ENCODE peak calls at places on chromosomes 6 and 20, in five cellular contexts. O is esophagus muscularis mucosa, S is COR-L47, D is NCI-H69, U is choroid plexus epithelial cell. I is an unnamed sample.

GRCh38 chr6:133590814-133591213 is 298.1 kb upstream of the TCF21 start:
- DNase-seq in O (no peak), D (no peak), S (no peak), U (peak; percentile 33), I (no peak)

GRCh38 chr6:45185403-45186251 is 142.5 kb upstream of the RUNX2 start:
- DNase-seq in S (no peak), O (no peak), D (no peak), U (peak; percentile 38), I (peak; percentile 27)

GRCh38 chr20:35108921-35109320 is 16.3 kb upstream of the TRPC4AP start:
- DNase-seq in D (peak; percentile 31), O (no peak), S (no peak), U (no peak), I (no peak)

GRCh38 chr6:119184008-119184665 is 105.7 kb upstream of the FAM184A start:
- DNase-seq in O (no peak), D (no peak), U (no peak), S (no peak), I (no peak)

GRCh38 chr6:56708810-56709597 is 66.3 kb upstream of the DST start:
- DNase-seq in O (no peak), S (peak; percentile 74), D (peak; percentile 75), U (peak; percentile 87), I (peak; percentile 85)

GRCh38 chr6:50305660-50306059 is 255.9 kb upstream of the DEFB112 start:
- DNase-seq in S (no peak), D (no peak), O (no peak), U (no peak), I (no peak)

GRCh38 chr20:62010551-62011402 is 54.9 kb downstream of the TAF4 start:
- DNase-seq in D (peak; percentile 35), O (no peak), S (peak; percentile 55), U (peak; percentile 71), I (peak; percentile 65)

GRCh38 chr6:109024784-109025183 is 69.9 kb downstream of the SESN1 start:
- DNase-seq in O (no peak), D (peak; percentile 75), S (no peak), U (peak; percentile 34), I (peak; percentile 35)

GRCh38 chr6:72522735-72523141 is 99.1 kb upstream of the KCNQ5 start:
- DNase-seq in S (peak; percentile 69), O (no peak), U (no peak), D (peak; percentile 83), I (no peak)

GRCh38 chr20:21243811-21244210 is 59.3 kb upstream of the XRN2 start:
- DNase-seq in D (no peak), O (no peak), U (no peak), S (no peak), I (no peak)

GRCh38 chr6:70601014-70601413 is 34.3 kb downstream of the SDHAF4 start:
- DNase-seq in U (no peak), D (no peak), S (no peak), O (no peak), I (no peak)

GRCh38 chr6:156778615-156779205 is 1.5 kb downstream of the ARID1B start:
- DNase-seq in S (no peak), D (peak; percentile 82), O (no peak), U (peak; percentile 45), I (peak; percentile 39)

GRCh38 chr6:136921521-136921935 is 573 bp upstream of the SLC35D3 start:
- DNase-seq in O (no peak), U (no peak), D (peak; percentile 83), S (peak; percentile 26), I (no peak)

GRCh38 chr6:221531-222349 is 70.5 kb upstream of the DUSP22 start:
- DNase-seq in D (no peak), O (no peak), S (no peak), U (peak; percentile 12), I (no peak)

GRCh38 chr6:50185006-50185405 is 135.3 kb upstream of the DEFB112 start:
- DNase-seq in O (no peak), S (no peak), D (peak; percentile 73), U (no peak), I (no peak)

GRCh38 chr20:35575958-35576357 is 34.1 kb downstream of the ERGIC3 start:
- DNase-seq in O (no peak), S (no peak), U (no peak), D (peak; percentile 70), I (no peak)

GRCh38 chr20:8522191-8522590 is 390.1 kb downstream of the PLCB1 start:
- DNase-seq in S (no peak), D (peak; percentile 81), U (no peak), O (no peak), I (no peak)

GRCh38 chr20:23289724-23290395 is 60.7 kb upstream of the NXT1 start:
- DNase-seq in D (no peak), O (no peak), U (no peak), S (no peak), I (no peak)

GRCh38 chr6:143999406-143999805 is 8.7 kb downstream of the PLAGL1 start:
- DNase-seq in D (no peak), U (peak; percentile 74), O (no peak), S (no peak), I (peak; percentile 84)

GRCh38 chr20:58524814-58525213 is 9.6 kb upstream of the APCDD1L start:
- DNase-seq in S (no peak), O (no peak), D (no peak), U (peak; percentile 57), I (peak; percentile 67)

GRCh38 chr6:170020041-170020583 is 268.7 kb downstream of the ERMARD start:
- DNase-seq in O (no peak), D (no peak), S (no peak), U (no peak), I (no peak)

GRCh38 chr6:165713845-165714466 is 50.9 kb upstream of the PDE10A start:
- DNase-seq in U (no peak), O (peak; percentile 57), S (no peak), D (no peak), I (no peak)

GRCh38 chr20:34364013-34364382 is 925 bp downstream of the ITCH start:
- DNase-seq in D (no peak), S (no peak), O (no peak), U (peak; percentile 64), I (peak; percentile 59)

GRCh38 chr20:38324159-38324558 is 20.2 kb downstream of the BPI start:
- DNase-seq in D (no peak), U (no peak), S (no peak), O (no peak), I (no peak)

GRCh38 chr20:50992733-50993457 is 30.0 kb downstream of the KCNG1 start:
- DNase-seq in D (peak; percentile 73), S (peak; percentile 61), U (peak; percentile 90), O (no peak), I (peak; percentile 82)

GRCh38 chr6:2037230-2037926 is 208.0 kb downstream of the GMDS start:
- DNase-seq in O (no peak), D (peak; percentile 16), S (no peak), U (peak; percentile 55), I (peak; percentile 32)

GRCh38 chr6:72216222-72217106 is 330.1 kb downstream of the RIMS1 start:
- DNase-seq in O (no peak), U (no peak), S (no peak), D (no peak), I (no peak)

GRCh38 chr20:61789329-61789728 is 276.4 kb downstream of the TAF4 start:
- DNase-seq in S (no peak), U (no peak), O (no peak), D (no peak), I (no peak)

GRCh38 chr6:35068206-35068605 is 72.9 kb downstream of the TCP11 start:
- DNase-seq in D (no peak), U (no peak), O (no peak), S (no peak), I (no peak)

GRCh38 chr6:130517444-130517931 is 151.7 kb downstream of the TMEM200A start:
- DNase-seq in U (no peak), D (no peak), O (no peak), S (no peak), I (no peak)

GRCh38 chr6:8736046-8736877 is 300.9 kb upstream of the SLC35B3 start:
- DNase-seq in S (no peak), D (no peak), O (no peak), U (no peak), I (no peak)

GRCh38 chr6:1711136-1711535 is 101.4 kb downstream of the FOXC1 start:
- DNase-seq in S (no peak), D (no peak), O (no peak), U (no peak), I (no peak)

GRCh38 chr6:49606696-49607390 is 29.8 kb downstream of the RHAG start:
- DNase-seq in U (peak; percentile 94), O (no peak), S (peak; percentile 88), D (peak; percentile 98), I (peak; percentile 93)

GRCh38 chr20:54255157-54255556 is 47.3 kb downstream of the PFDN4 start:
- DNase-seq in O (no peak), S (no peak), D (no peak), U (peak; percentile 58), I (peak; percentile 51)

GRCh38 chr6:56386717-56387116 is 139.3 kb upstream of the COL21A1 start:
- DNase-seq in D (no peak), U (no peak), S (no peak), O (no peak), I (no peak)

GRCh38 chr6:91681341-91681740 is 1094.5 kb upstream of the MAP3K7 start:
- DNase-seq in U (no peak), S (no peak), D (no peak), O (no peak), I (no peak)

GRCh38 chr6:46734867-46735719 is at the start of gene PLA2G7:
- DNase-seq in S (peak; percentile 22), U (no peak), D (peak; percentile 50), O (no peak), I (no peak)

GRCh38 chr6:107132330-107132954 is 17.1 kb upstream of the BEND3 start:
- DNase-seq in O (no peak), D (peak; percentile 59), U (peak; percentile 52), S (no peak), I (peak; percentile 55)

GRCh38 chr6:44278316-44278715 is 8.1 kb downstream of the TMEM151B start:
- DNase-seq in U (no peak), D (peak; percentile 16), S (no peak), O (no peak), I (no peak)